ENCODE peak calls at places on chromosomes 6 and 20, in eight cellular contexts. One of them, this sample, is unnamed.

GRCh38 chr6:168968228-168968627 is 285.4 kb downstream of the THBS2 start:
- DNase-seq in right cardiac atrium: peak; percentile 64
- DNase-seq in midbrain: no peak
- DNase-seq in epithelial cell of proximal tubule: peak; percentile 96
- DNase-seq in fibroblast of lung: peak; percentile 94
- DNase-seq in GM10248: no peak
- DNase-seq in colonic mucosa: peak; percentile 23
- DNase-seq in left lung: no peak
- DNase-seq in this sample: no peak

GRCh38 chr6:56899311-56899710 is 55.6 kb upstream of the BEND6 start:
- DNase-seq in right cardiac atrium: no peak
- DNase-seq in midbrain: no peak
- DNase-seq in epithelial cell of proximal tubule: no peak
- DNase-seq in fibroblast of lung: peak; percentile 42
- DNase-seq in GM10248: no peak
- DNase-seq in colonic mucosa: peak; percentile 24
- DNase-seq in left lung: no peak
- DNase-seq in this sample: no peak

GRCh38 chr20:836188-836587 is 2.7 kb downstream of the FAM110A start:
- DNase-seq in right cardiac atrium: no peak
- DNase-seq in midbrain: no peak
- DNase-seq in epithelial cell of proximal tubule: no peak
- DNase-seq in fibroblast of lung: no peak
- DNase-seq in GM10248: no peak
- DNase-seq in colonic mucosa: no peak
- DNase-seq in left lung: no peak
- DNase-seq in this sample: no peak

GRCh38 chr6:110689275-110689935 is 125.9 kb downstream of the CDK19 start:
- DNase-seq in right cardiac atrium: no peak
- DNase-seq in midbrain: no peak
- DNase-seq in epithelial cell of proximal tubule: no peak
- DNase-seq in fibroblast of lung: no peak
- DNase-seq in GM10248: no peak
- DNase-seq in colonic mucosa: peak; percentile 30
- DNase-seq in left lung: no peak
- DNase-seq in this sample: no peak

GRCh38 chr6:88086792-88087191 is 39.2 kb downstream of the SPACA1 start:
- DNase-seq in right cardiac atrium: no peak
- DNase-seq in midbrain: no peak
- DNase-seq in epithelial cell of proximal tubule: no peak
- DNase-seq in fibroblast of lung: no peak
- DNase-seq in GM10248: no peak
- DNase-seq in colonic mucosa: no peak
- DNase-seq in left lung: no peak
- DNase-seq in this sample: no peak

GRCh38 chr20:8124639-8125038 is 7.4 kb upstream of the PLCB1 start:
- DNase-seq in right cardiac atrium: no peak
- DNase-seq in midbrain: no peak
- DNase-seq in epithelial cell of proximal tubule: no peak
- DNase-seq in fibroblast of lung: no peak
- DNase-seq in GM10248: no peak
- DNase-seq in colonic mucosa: no peak
- DNase-seq in left lung: no peak
- DNase-seq in this sample: no peak

GRCh38 chr6:33977606-33978438 is 168.1 kb downstream of the GRM4 start:
- DNase-seq in right cardiac atrium: no peak
- DNase-seq in midbrain: no peak
- DNase-seq in epithelial cell of proximal tubule: no peak
- DNase-seq in fibroblast of lung: no peak
- DNase-seq in GM10248: no peak
- DNase-seq in colonic mucosa: peak; percentile 33
- DNase-seq in left lung: no peak
- DNase-seq in this sample: no peak

GRCh38 chr6:422423-423061 is 31.0 kb downstream of the IRF4 start:
- DNase-seq in right cardiac atrium: no peak
- DNase-seq in midbrain: no peak
- DNase-seq in epithelial cell of proximal tubule: peak; percentile 97
- DNase-seq in fibroblast of lung: peak; percentile 97
- DNase-seq in GM10248: peak; percentile 83
- DNase-seq in colonic mucosa: no peak
- DNase-seq in left lung: no peak
- DNase-seq in this sample: no peak

GRCh38 chr6:69866351-69867074 is at the start of gene COL19A1:
- DNase-seq in right cardiac atrium: peak; percentile 55
- DNase-seq in midbrain: peak; percentile 13
- DNase-seq in epithelial cell of proximal tubule: peak; percentile 3
- DNase-seq in fibroblast of lung: no peak
- DNase-seq in GM10248: peak; percentile 43
- DNase-seq in colonic mucosa: peak; percentile 21
- DNase-seq in left lung: peak; percentile 75
- DNase-seq in this sample: no peak

GRCh38 chr6:30618270-30618787 is 689 bp downstream of the MRPS18B start:
- DNase-seq in right cardiac atrium: no peak
- DNase-seq in midbrain: no peak
- DNase-seq in epithelial cell of proximal tubule: no peak
- DNase-seq in fibroblast of lung: no peak
- DNase-seq in GM10248: no peak
- DNase-seq in colonic mucosa: peak; percentile 60
- DNase-seq in left lung: no peak
- DNase-seq in this sample: no peak

GRCh38 chr6:115896538-115897129 is 164.1 kb downstream of the FRK start:
- DNase-seq in right cardiac atrium: no peak
- DNase-seq in midbrain: peak; percentile 61
- DNase-seq in epithelial cell of proximal tubule: peak; percentile 9
- DNase-seq in fibroblast of lung: peak; percentile 60
- DNase-seq in GM10248: peak; percentile 18
- DNase-seq in colonic mucosa: no peak
- DNase-seq in left lung: no peak
- DNase-seq in this sample: peak; percentile 56

GRCh38 chr6:22526753-22527152 is 42.6 kb upstream of the HDGFL1 start:
- DNase-seq in right cardiac atrium: no peak
- DNase-seq in midbrain: no peak
- DNase-seq in epithelial cell of proximal tubule: no peak
- DNase-seq in fibroblast of lung: peak; percentile 40
- DNase-seq in GM10248: no peak
- DNase-seq in colonic mucosa: no peak
- DNase-seq in left lung: no peak
- DNase-seq in this sample: no peak

GRCh38 chr6:10451394-10451793 is 36.5 kb upstream of the TFAP2A start:
- DNase-seq in right cardiac atrium: no peak
- DNase-seq in midbrain: no peak
- DNase-seq in epithelial cell of proximal tubule: no peak
- DNase-seq in fibroblast of lung: no peak
- DNase-seq in GM10248: no peak
- DNase-seq in colonic mucosa: no peak
- DNase-seq in left lung: no peak
- DNase-seq in this sample: no peak

This sample was measured in putamen.